ENCODE peak calls at places on chromosomes 7 and 10, in eight cellular contexts. Q is mammary epithelial cell; O is OCI-LY7; Z is CD8-positive, alpha-beta memory T cell; J is thoracic aorta; R is cardiac muscle cell; P is A549; D is lower lobe of right lung. V is an unnamed sample.

GRCh38 chr7:136998495-136998894 is 130.0 kb downstream of the CHRM2 start:
- DNase-seq in D (no peak), Q (no peak), O (no peak), J (no peak), P (no peak), Z (no peak), R (no peak), V (no peak)

GRCh38 chr10:127267442-127267841 is 71.1 kb upstream of the INSYN2A start:
- DNase-seq in J (no peak), Q (no peak), P (no peak), Z (no peak), R (no peak), O (no peak), D (no peak), V (no peak)

GRCh38 chr10:124449170-124450009 is 445 bp downstream of the NKX1-2 start:
- DNase-seq in R (no peak), Q (peak; percentile 62), J (no peak), O (no peak), D (no peak), Z (no peak), P (no peak), V (no peak)

GRCh38 chr10:43046288-43046991 is 30.4 kb upstream of the RET start:
- DNase-seq in P (no peak), D (peak; percentile 36), J (no peak), Q (no peak), Z (no peak), O (no peak), R (no peak), V (peak; percentile 63)

GRCh38 chr7:1007901-1008300 is 24.9 kb downstream of the CYP2W1 start:
- DNase-seq in O (no peak), P (no peak), R (no peak), J (no peak), D (no peak), Z (no peak), Q (no peak), V (no peak)

GRCh38 chr7:44215531-44215930 is 14.8 kb downstream of the YKT6 start:
- DNase-seq in Z (no peak), P (no peak), Q (no peak), D (no peak), J (no peak), O (no peak), R (no peak), V (peak; percentile 43)

GRCh38 chr10:92993671-92994304 is 66.8 kb upstream of the CYP26C1 start:
- DNase-seq in Z (no peak), R (no peak), O (no peak), Q (no peak), D (no peak), J (no peak), P (no peak), V (no peak)

GRCh38 chr10:99906470-99906869 is 103.3 kb downstream of the DNMBP start:
- DNase-seq in Q (peak; percentile 96), D (no peak), R (peak; percentile 76), J (peak; percentile 23), O (no peak), P (peak; percentile 79), Z (no peak), V (no peak)

GRCh38 chr7:139697031-139697430 is 80.8 kb downstream of the HIPK2 start:
- DNase-seq in P (no peak), O (peak; percentile 48), J (no peak), R (no peak), Q (no peak), D (no peak), Z (no peak), V (no peak)

GRCh38 chr10:99661370-99661749 is 2.1 kb downstream of the ENTPD7 start:
- DNase-seq in O (no peak), Z (no peak), P (peak; percentile 37), J (no peak), R (peak; percentile 73), Q (peak; percentile 94), D (no peak), V (no peak)

GRCh38 chr7:130982651-130983050 is 248.6 kb upstream of the KLF14 start:
- DNase-seq in Z (no peak), J (no peak), R (no peak), P (no peak), O (no peak), Q (no peak), D (no peak), V (no peak)

GRCh38 chr7:29853775-29854174 is 47.5 kb downstream of the WIPF3 start:
- DNase-seq in Z (no peak), J (no peak), Q (no peak), R (no peak), O (no peak), P (no peak), D (no peak), V (no peak)

GRCh38 chr10:93115661-93116383 is 42.1 kb downstream of the CYP26A1 start:
- DNase-seq in R (peak; percentile 73), J (peak; percentile 13), Q (peak; percentile 20), P (peak; percentile 39), O (peak; percentile 74), Z (peak; percentile 60), D (peak; percentile 60), V (peak; percentile 69)

DNA sequence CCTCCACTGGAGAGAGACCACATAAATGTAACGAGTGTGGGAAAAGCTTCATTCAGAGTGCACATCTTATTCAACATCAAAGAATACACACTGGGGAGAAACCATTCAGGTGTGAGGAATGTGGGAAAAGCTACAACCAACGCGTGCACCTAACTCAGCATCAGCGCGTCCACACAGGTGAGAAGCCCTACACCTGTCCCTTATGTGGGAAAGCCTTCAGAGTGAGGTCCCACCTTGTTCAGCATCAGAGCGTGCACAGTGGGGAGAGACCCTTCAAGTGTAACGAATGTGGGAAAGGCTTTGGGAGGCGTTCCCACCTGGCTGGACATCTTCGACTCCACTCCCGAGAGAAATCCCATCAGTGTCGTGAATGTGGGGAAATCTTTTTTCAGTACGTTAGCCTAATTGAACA is 20.6 kb downstream of the FAM200A start:
- DNase-seq in Z (no peak), Q (no peak), R (no peak), O (no peak), P (no peak), J (no peak), D (no peak), V (peak; percentile 36)
- H3K9me3 ChIP-seq in Z (peaks cover 24% of the 10 kb centered on the region), Q (peaks cover 43% of the 10 kb centered on the region), R (peaks cover 6% of the 10 kb centered on the region), O (no peaks in the 10 kb centered on the region), P (peaks cover 95% of the 10 kb centered on the region), J (peaks cover 50% of the 10 kb centered on the region), D (peaks cover 47% of the 10 kb centered on the region), V (peaks cover 27% of the 10 kb centered on the region)

GRCh38 chr10:112812571-112812970 is 137.5 kb upstream of the TCF7L2 start:
- DNase-seq in O (no peak), P (no peak), J (no peak), Z (no peak), R (no peak), Q (no peak), D (no peak), V (no peak)
- H3K4me1 ChIP-seq in O (no peaks in the 10 kb centered on the region), P (peaks cover 31% of the 10 kb centered on the region), J (peaks cover 25% of the 10 kb centered on the region), Z (no peaks in the 10 kb centered on the region), R (peaks cover 29% of the 10 kb centered on the region), Q (peaks cover 38% of the 10 kb centered on the region), D (peaks cover 21% of the 10 kb centered on the region), V (peaks cover 12% of the 10 kb centered on the region)

DNA sequence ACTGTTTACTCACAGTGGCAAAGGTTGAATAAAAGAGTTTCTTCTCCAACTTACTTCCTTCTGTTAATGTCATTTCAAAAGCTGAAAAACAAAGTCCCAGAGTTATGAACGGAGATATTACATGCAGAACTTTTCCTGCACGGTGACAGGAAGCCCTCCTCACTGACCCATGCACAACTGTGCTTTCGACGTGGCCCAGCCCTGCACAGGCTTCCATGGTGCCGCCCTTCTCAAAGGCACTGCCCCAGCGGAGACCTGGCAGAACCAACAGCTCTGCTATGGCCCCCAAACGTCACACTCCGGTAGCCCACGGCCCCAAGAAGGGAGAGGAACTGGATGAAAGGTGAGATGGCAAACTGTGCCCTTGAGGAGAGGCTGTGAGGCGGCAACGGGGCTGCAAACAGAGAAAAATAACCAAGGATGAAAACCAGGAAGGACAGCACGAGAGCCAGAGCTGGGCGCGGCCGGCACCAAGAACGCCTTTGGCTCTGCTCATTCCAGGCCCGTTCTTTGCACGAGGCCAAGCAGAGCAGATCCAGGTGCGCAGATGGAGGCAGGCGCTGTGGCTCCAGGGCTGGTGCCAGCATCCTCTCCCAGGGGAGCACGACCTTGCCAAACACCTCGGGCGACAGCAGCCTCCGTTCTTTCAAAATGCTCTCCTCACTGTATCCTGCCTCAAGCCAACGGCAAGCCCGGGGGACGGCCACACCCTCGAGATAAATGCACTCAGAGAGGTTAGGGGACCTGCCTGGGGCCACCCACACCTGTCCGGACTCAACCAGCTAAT is 7.0 kb upstream of the FUOM start:
- DNase-seq in Z (no peak), O (no peak), D (no peak), Q (no peak), R (no peak), J (no peak), P (no peak), V (no peak)
- H3K27ac ChIP-seq in Z (no peak overlapping the region), O (no peak overlapping the region), D (no peak overlapping the region), Q (no peak overlapping the region), R (no peak overlapping the region), J (no peak overlapping the region), P (no peak overlapping the region), V (peak overlapping the region; percentile 56)

GRCh38 chr10:117135480-117136140 is 2.5 kb downstream of the VAX1 start:
- DNase-seq in Q (no peak), P (no peak), D (no peak), Z (no peak), R (no peak), J (no peak), O (no peak), V (no peak)

GRCh38 chr10:117133273-117134083 is 4.6 kb downstream of the VAX1 start:
- DNase-seq in J (no peak), Q (no peak), Z (no peak), R (no peak), O (no peak), D (no peak), P (no peak), V (no peak)

GRCh38 chr10:117135026-117135372 is 3.1 kb downstream of the VAX1 start:
- DNase-seq in J (no peak), O (no peak), D (no peak), R (no peak), P (no peak), Z (no peak), Q (no peak), V (no peak)

GRCh38 chr10:117132751-117133231 is 5.3 kb downstream of the VAX1 start:
- DNase-seq in O (no peak), Q (no peak), Z (no peak), D (no peak), J (no peak), P (no peak), R (no peak), V (no peak)

DNA sequence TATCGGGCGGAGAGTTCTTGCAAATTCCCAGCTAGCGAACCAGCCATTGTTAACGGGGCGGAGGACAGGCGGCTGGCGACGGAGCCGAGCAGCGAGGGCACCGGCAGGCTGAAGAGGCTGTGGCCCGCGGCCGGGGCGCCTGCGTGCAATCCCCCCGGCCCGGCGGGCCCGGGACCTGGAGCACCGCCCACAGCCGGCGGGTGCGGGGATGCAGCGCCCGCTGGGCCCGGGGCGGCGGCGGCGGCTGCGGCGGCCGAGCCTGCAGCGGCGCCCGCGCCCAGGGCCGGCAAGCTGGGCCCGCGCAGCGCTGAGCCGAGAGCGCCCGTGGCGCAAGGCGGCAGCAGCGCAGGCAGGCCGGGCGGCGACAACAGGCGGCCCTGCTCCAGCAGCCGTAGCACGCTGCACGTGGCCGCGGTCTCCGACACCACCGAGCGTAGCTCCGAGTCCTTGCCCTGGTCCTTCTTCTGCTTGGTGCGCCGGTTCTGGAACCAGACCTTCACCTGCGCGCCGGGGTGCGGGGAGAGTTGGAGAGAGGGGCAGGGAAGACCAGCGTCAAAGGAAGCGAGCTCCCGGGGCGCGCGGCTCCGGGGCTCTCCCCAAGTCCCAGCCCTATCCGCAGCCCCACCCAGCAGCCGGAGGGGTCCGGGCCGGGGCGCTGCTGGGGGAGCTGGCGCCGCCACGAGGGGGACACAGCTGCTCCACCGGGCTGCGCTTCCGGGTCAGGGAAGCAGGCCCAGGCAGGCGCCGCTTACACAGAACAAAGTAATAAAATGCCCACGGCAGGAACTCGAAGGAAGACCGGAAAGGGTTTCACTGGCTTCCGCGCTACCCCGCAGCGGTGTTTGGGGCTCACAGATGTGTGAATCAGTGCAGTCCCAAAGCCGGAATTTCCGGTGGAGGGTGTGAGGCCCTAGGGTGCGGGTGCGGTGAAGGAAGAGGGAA is 3.7 kb downstream of the VAX1 start:
- DNase-seq in D (no peak), O (no peak), J (no peak), P (no peak), R (no peak), Q (no peak), Z (no peak), V (no peak)
- H3K9me3 ChIP-seq in D (no peaks in the 10 kb centered on the region), O (no peaks in the 10 kb centered on the region), J (no peaks in the 10 kb centered on the region), P (no peaks in the 10 kb centered on the region), R (no peaks in the 10 kb centered on the region), Q (no peaks in the 10 kb centered on the region), Z (no peaks in the 10 kb centered on the region), V (no peaks in the 10 kb centered on the region)